ENCODE peak calls at places on chromosomes 16 and 17, in eight cellular contexts. One of them, this sample, is unnamed.

GRCh38 chr16:75593825-75594820 is 27.9 kb downstream of the GABARAPL2 start:
- DNase-seq in effector CD4-positive, alpha-beta T cell: no peak
- DNase-seq in Right ventricle myocardium superior: no peak
- DNase-seq in NCI-H1436: peak; percentile 71
- DNase-seq in lower leg skin: no peak
- DNase-seq in nephron progenitor cell: no peak
- DNase-seq in upper lobe of right lung: no peak
- DNase-seq in EL: peak; percentile 58
- DNase-seq in this sample: peak; percentile 76

GRCh38 chr17:82287849-82288601 is 14.5 kb upstream of the CSNK1D start:
- DNase-seq in EL: peak; percentile 86
- DNase-seq in nephron progenitor cell: no peak
- DNase-seq in upper lobe of right lung: peak; percentile 93
- DNase-seq in effector CD4-positive, alpha-beta T cell: no peak
- DNase-seq in NCI-H1436: peak; percentile 92
- DNase-seq in Right ventricle myocardium superior: peak; percentile 87
- DNase-seq in lower leg skin: no peak
- DNase-seq in this sample: peak; percentile 99

GRCh38 chr17:63116967-63117366 is 150.9 kb downstream of the TANC2 start:
- DNase-seq in NCI-H1436: peak; percentile 61
- DNase-seq in upper lobe of right lung: no peak
- DNase-seq in EL: no peak
- DNase-seq in Right ventricle myocardium superior: no peak
- DNase-seq in lower leg skin: no peak
- DNase-seq in effector CD4-positive, alpha-beta T cell: no peak
- DNase-seq in nephron progenitor cell: peak; percentile 9
- DNase-seq in this sample: peak; percentile 73

GRCh38 chr16:2160915-2161551 is 5.5 kb downstream of the TRAF7 start:
- DNase-seq in EL: peak; percentile 55
- DNase-seq in upper lobe of right lung: no peak
- DNase-seq in lower leg skin: peak; percentile 66
- DNase-seq in effector CD4-positive, alpha-beta T cell: no peak
- DNase-seq in nephron progenitor cell: no peak
- DNase-seq in NCI-H1436: no peak
- DNase-seq in Right ventricle myocardium superior: peak; percentile 77
- DNase-seq in this sample: no peak

GRCh38 chr17:75514299-75515228 is 773 bp downstream of the CASKIN2 start:
- DNase-seq in EL: peak; percentile 66
- DNase-seq in nephron progenitor cell: peak; percentile 71
- DNase-seq in effector CD4-positive, alpha-beta T cell: no peak
- DNase-seq in Right ventricle myocardium superior: no peak
- DNase-seq in lower leg skin: no peak
- DNase-seq in upper lobe of right lung: peak; percentile 71
- DNase-seq in NCI-H1436: no peak
- DNase-seq in this sample: no peak

GRCh38 chr17:15966879-15967248 is 21.9 kb downstream of the ADORA2B start:
- DNase-seq in upper lobe of right lung: peak; percentile 82
- DNase-seq in NCI-H1436: no peak
- DNase-seq in Right ventricle myocardium superior: no peak
- DNase-seq in nephron progenitor cell: peak; percentile 23
- DNase-seq in EL: no peak
- DNase-seq in effector CD4-positive, alpha-beta T cell: no peak
- DNase-seq in lower leg skin: no peak
- DNase-seq in this sample: peak; percentile 1

GRCh38 chr17:5361426-5361825 is 58.0 kb downstream of the NUP88 start:
- DNase-seq in nephron progenitor cell: no peak
- DNase-seq in Right ventricle myocardium superior: no peak
- DNase-seq in EL: no peak
- DNase-seq in upper lobe of right lung: no peak
- DNase-seq in NCI-H1436: no peak
- DNase-seq in lower leg skin: no peak
- DNase-seq in effector CD4-positive, alpha-beta T cell: no peak
- DNase-seq in this sample: no peak

GRCh38 chr16:49620158-49620867 is 235.6 kb downstream of the ZNF423 start:
- DNase-seq in nephron progenitor cell: no peak
- DNase-seq in upper lobe of right lung: no peak
- DNase-seq in EL: peak; percentile 85
- DNase-seq in NCI-H1436: no peak
- DNase-seq in lower leg skin: peak; percentile 39
- DNase-seq in effector CD4-positive, alpha-beta T cell: no peak
- DNase-seq in Right ventricle myocardium superior: peak; percentile 91
- DNase-seq in this sample: no peak

GRCh38 chr17:36082062-36082461 is 7.9 kb downstream of the CCL3 start:
- DNase-seq in lower leg skin: no peak
- DNase-seq in upper lobe of right lung: no peak
- DNase-seq in NCI-H1436: no peak
- DNase-seq in nephron progenitor cell: no peak
- DNase-seq in effector CD4-positive, alpha-beta T cell: no peak
- DNase-seq in Right ventricle myocardium superior: no peak
- DNase-seq in EL: no peak
- DNase-seq in this sample: no peak

GRCh38 chr17:74516561-74516960 is 14.7 kb downstream of the CD300LB start:
- DNase-seq in upper lobe of right lung: no peak
- DNase-seq in NCI-H1436: no peak
- DNase-seq in EL: no peak
- DNase-seq in nephron progenitor cell: no peak
- DNase-seq in lower leg skin: no peak
- DNase-seq in effector CD4-positive, alpha-beta T cell: no peak
- DNase-seq in Right ventricle myocardium superior: no peak
- DNase-seq in this sample: no peak

GRCh38 chr17:81237591-81238489 is 1.0 kb downstream of the TEPSIN start:
- DNase-seq in EL: no peak
- DNase-seq in effector CD4-positive, alpha-beta T cell: no peak
- DNase-seq in upper lobe of right lung: no peak
- DNase-seq in nephron progenitor cell: no peak
- DNase-seq in lower leg skin: no peak
- DNase-seq in Right ventricle myocardium superior: peak; percentile 34
- DNase-seq in NCI-H1436: no peak
- DNase-seq in this sample: no peak

GRCh38 chr16:8958344-8958808 is 5.3 kb downstream of the USP7 start:
- DNase-seq in Right ventricle myocardium superior: peak; percentile 55
- DNase-seq in lower leg skin: no peak
- DNase-seq in NCI-H1436: no peak
- DNase-seq in nephron progenitor cell: no peak
- DNase-seq in EL: peak; percentile 86
- DNase-seq in effector CD4-positive, alpha-beta T cell: no peak
- DNase-seq in upper lobe of right lung: no peak
- DNase-seq in this sample: peak; percentile 15

GRCh38 chr17:82091264-82092066 is 6.6 kb downstream of the FASN start:
- DNase-seq in upper lobe of right lung: no peak
- DNase-seq in lower leg skin: no peak
- DNase-seq in NCI-H1436: no peak
- DNase-seq in EL: no peak
- DNase-seq in Right ventricle myocardium superior: peak; percentile 28
- DNase-seq in nephron progenitor cell: no peak
- DNase-seq in effector CD4-positive, alpha-beta T cell: no peak
- DNase-seq in this sample: no peak

GRCh38 chr17:74290340-74290739 is 16.3 kb downstream of the DNAI2 start:
- DNase-seq in Right ventricle myocardium superior: no peak
- DNase-seq in EL: no peak
- DNase-seq in nephron progenitor cell: no peak
- DNase-seq in upper lobe of right lung: no peak
- DNase-seq in lower leg skin: no peak
- DNase-seq in effector CD4-positive, alpha-beta T cell: no peak
- DNase-seq in NCI-H1436: no peak
- DNase-seq in this sample: no peak

GRCh38 chr17:5667871-5668270 is 83.6 kb upstream of the NLRP1 start:
- DNase-seq in lower leg skin: no peak
- DNase-seq in nephron progenitor cell: no peak
- DNase-seq in EL: no peak
- DNase-seq in NCI-H1436: no peak
- DNase-seq in upper lobe of right lung: no peak
- DNase-seq in Right ventricle myocardium superior: no peak
- DNase-seq in effector CD4-positive, alpha-beta T cell: no peak
- DNase-seq in this sample: no peak

GRCh38 chr16:2233872-2234812 is 2.1 kb upstream of the DNASE1L2 start:
- DNase-seq in lower leg skin: no peak
- DNase-seq in nephron progenitor cell: no peak
- DNase-seq in EL: no peak
- DNase-seq in upper lobe of right lung: no peak
- DNase-seq in NCI-H1436: no peak
- DNase-seq in effector CD4-positive, alpha-beta T cell: no peak
- DNase-seq in Right ventricle myocardium superior: no peak
- DNase-seq in this sample: peak; percentile 73

GRCh38 chr17:38727661-38728220 is 2.4 kb upstream of the CISD3 start:
- DNase-seq in NCI-H1436: no peak
- DNase-seq in effector CD4-positive, alpha-beta T cell: no peak
- DNase-seq in EL: no peak
- DNase-seq in nephron progenitor cell: no peak
- DNase-seq in Right ventricle myocardium superior: no peak
- DNase-seq in upper lobe of right lung: no peak
- DNase-seq in lower leg skin: no peak
- DNase-seq in this sample: no peak

GRCh38 chr16:46884513-46885293 is 541 bp downstream of the GPT2 start:
- DNase-seq in NCI-H1436: no peak
- DNase-seq in effector CD4-positive, alpha-beta T cell: no peak
- DNase-seq in nephron progenitor cell: peak; percentile 42
- DNase-seq in upper lobe of right lung: no peak
- DNase-seq in lower leg skin: no peak
- DNase-seq in Right ventricle myocardium superior: no peak
- DNase-seq in EL: no peak
- DNase-seq in this sample: no peak

GRCh38 chr17:82588266-82589175 is 59.7 kb downstream of the WDR45B start:
- DNase-seq in EL: no peak
- DNase-seq in Right ventricle myocardium superior: no peak
- DNase-seq in NCI-H1436: no peak
- DNase-seq in nephron progenitor cell: no peak
- DNase-seq in lower leg skin: no peak
- DNase-seq in upper lobe of right lung: no peak
- DNase-seq in effector CD4-positive, alpha-beta T cell: no peak
- DNase-seq in this sample: no peak

GRCh38 chr16:71351558-71351901 is 7.0 kb upstream of the CALB2 start:
- DNase-seq in EL: no peak
- DNase-seq in nephron progenitor cell: no peak
- DNase-seq in upper lobe of right lung: no peak
- DNase-seq in NCI-H1436: no peak
- DNase-seq in effector CD4-positive, alpha-beta T cell: no peak
- DNase-seq in lower leg skin: no peak
- DNase-seq in Right ventricle myocardium superior: no peak
- DNase-seq in this sample: no peak

GRCh38 chr17:2980904-2981246 is 82.5 kb downstream of the OR1D5 start:
- DNase-seq in upper lobe of right lung: no peak
- DNase-seq in EL: no peak
- DNase-seq in nephron progenitor cell: no peak
- DNase-seq in effector CD4-positive, alpha-beta T cell: no peak
- DNase-seq in Right ventricle myocardium superior: no peak
- DNase-seq in NCI-H1436: no peak
- DNase-seq in lower leg skin: no peak
- DNase-seq in this sample: no peak

GRCh38 chr16:19102187-19102872 is 11.4 kb upstream of the ITPRIPL2 start:
- DNase-seq in Right ventricle myocardium superior: no peak
- DNase-seq in lower leg skin: no peak
- DNase-seq in upper lobe of right lung: no peak
- DNase-seq in EL: peak; percentile 27
- DNase-seq in NCI-H1436: no peak
- DNase-seq in effector CD4-positive, alpha-beta T cell: no peak
- DNase-seq in nephron progenitor cell: no peak
- DNase-seq in this sample: peak; percentile 19

GRCh38 chr16:73166394-73166971 is 118.6 kb upstream of the ZFHX3 start:
- DNase-seq in Right ventricle myocardium superior: no peak
- DNase-seq in effector CD4-positive, alpha-beta T cell: no peak
- DNase-seq in lower leg skin: no peak
- DNase-seq in NCI-H1436: no peak
- DNase-seq in nephron progenitor cell: no peak
- DNase-seq in EL: no peak
- DNase-seq in upper lobe of right lung: no peak
- DNase-seq in this sample: no peak

This sample was measured in DMS153.